ENCODE peak calls at places on chromosomes 6 and 20, in eight cellular contexts. F is GM12878, V is GM23338, S is endothelial cell of umbilical vein, X is K562, A is H1, D is HCT116, M is HepG2. Q is an unnamed sample.

GRCh38 chr20:36830791-36831691 is 44.9 kb upstream of the TLDC2 start:
- DNase-seq in F (no peak), S (peak), A (no peak), D (no peak), X (no peak), M (no peak), V (peak), Q (no peak)

GRCh38 chr20:3572151-3572550 is 91.0 kb downstream of the GFRA4 start:
- DNase-seq in S (peak), F (no peak), A (no peak), M (no peak), X (no peak), V (no peak), D (no peak), Q (no peak)

GRCh38 chr20:56207656-56208055 is 40.9 kb upstream of the MC3R start:
- DNase-seq in X (no peak), A (no peak), D (no peak), F (no peak), M (no peak), S (no peak), V (no peak), Q (no peak)

GRCh38 chr20:33947709-33948295 is 45.9 kb upstream of the RALY start:
- DNase-seq in X (peak), D (peak), S (peak), V (peak), M (peak), A (peak), F (peak), Q (peak)

GRCh38 chr6:112466378-112467151 is 119.4 kb downstream of the RFPL4B start:
- DNase-seq in M (no peak), F (no peak), A (no peak), V (no peak), S (no peak), X (no peak), D (no peak), Q (no peak)

GRCh38 chr20:17693534-17694001 is 6.2 kb upstream of the BANF2 start:
- DNase-seq in V (peak), A (no peak), M (no peak), X (no peak), F (no peak), D (no peak), S (no peak), Q (no peak)

GRCh38 chr6:103677290-103677689 is 1182.4 kb downstream of the HACE1 start:
- DNase-seq in M (no peak), D (no peak), V (no peak), A (no peak), S (no peak), F (no peak), X (no peak), Q (no peak)

GRCh38 chr6:150876598-150876997 is 11.1 kb downstream of the MTHFD1L start:
- DNase-seq in D (no peak), A (no peak), F (no peak), S (no peak), V (peak), X (no peak), M (no peak), Q (no peak)

GRCh38 chr6:1890071-1890470 is 280.4 kb downstream of the FOXC1 start:
- DNase-seq in S (no peak), V (no peak), X (no peak), A (no peak), F (no peak), D (no peak), M (no peak), Q (no peak)

GRCh38 chr6:125307964-125308615 is 6.3 kb upstream of the HDDC2 start:
- DNase-seq in X (peak), D (no peak), A (no peak), S (no peak), V (no peak), F (no peak), M (no peak), Q (no peak)

GRCh38 chr6:18507018-18507415 is 119.9 kb downstream of the RNF144B start:
- DNase-seq in M (no peak), A (no peak), S (no peak), F (no peak), D (no peak), V (no peak), X (peak), Q (no peak)

GRCh38 chr20:4722571-4722970 is 862 bp downstream of the PRND start:
- DNase-seq in F (no peak), X (no peak), V (no peak), D (no peak), M (no peak), S (no peak), A (no peak), Q (no peak)

GRCh38 chr20:434221-434620 is 26.1 kb downstream of the RBCK1 start:
- DNase-seq in F (no peak), A (no peak), M (no peak), X (no peak), S (no peak), D (no peak), V (peak), Q (no peak)

GRCh38 chr6:70241031-70241430 is 61.9 kb downstream of the COL9A1 start:
- DNase-seq in M (no peak), A (no peak), S (no peak), D (no peak), V (no peak), F (no peak), X (no peak), Q (no peak)

GRCh38 chr20:29741594-29741893 is 1515.9 kb upstream of the DEFB115 start:
- DNase-seq in V (no peak), D (no peak), A (no peak), X (no peak), S (no peak), M (no peak), F (no peak), Q (no peak)

GRCh38 chr20:17533396-17533795 is 2.2 kb upstream of the BFSP1 start:
- DNase-seq in F (no peak), D (peak), X (peak), A (no peak), S (peak), V (peak), M (peak), Q (no peak)

GRCh38 chr6:157755752-157756411 is 67.2 kb upstream of the SNX9 start:
- DNase-seq in X (no peak), S (no peak), A (no peak), M (no peak), V (no peak), D (no peak), F (no peak), Q (no peak)

GRCh38 chr6:15299430-15300131 is 53.7 kb downstream of the JARID2 start:
- DNase-seq in M (peak), X (peak), D (no peak), F (peak), V (no peak), S (no peak), A (peak), Q (no peak)

GRCh38 chr6:139881728-139882211 is 507.3 kb upstream of the CITED2 start:
- DNase-seq in A (peak), M (peak), D (peak), V (peak), X (peak), F (no peak), S (peak), Q (no peak)

DNA sequence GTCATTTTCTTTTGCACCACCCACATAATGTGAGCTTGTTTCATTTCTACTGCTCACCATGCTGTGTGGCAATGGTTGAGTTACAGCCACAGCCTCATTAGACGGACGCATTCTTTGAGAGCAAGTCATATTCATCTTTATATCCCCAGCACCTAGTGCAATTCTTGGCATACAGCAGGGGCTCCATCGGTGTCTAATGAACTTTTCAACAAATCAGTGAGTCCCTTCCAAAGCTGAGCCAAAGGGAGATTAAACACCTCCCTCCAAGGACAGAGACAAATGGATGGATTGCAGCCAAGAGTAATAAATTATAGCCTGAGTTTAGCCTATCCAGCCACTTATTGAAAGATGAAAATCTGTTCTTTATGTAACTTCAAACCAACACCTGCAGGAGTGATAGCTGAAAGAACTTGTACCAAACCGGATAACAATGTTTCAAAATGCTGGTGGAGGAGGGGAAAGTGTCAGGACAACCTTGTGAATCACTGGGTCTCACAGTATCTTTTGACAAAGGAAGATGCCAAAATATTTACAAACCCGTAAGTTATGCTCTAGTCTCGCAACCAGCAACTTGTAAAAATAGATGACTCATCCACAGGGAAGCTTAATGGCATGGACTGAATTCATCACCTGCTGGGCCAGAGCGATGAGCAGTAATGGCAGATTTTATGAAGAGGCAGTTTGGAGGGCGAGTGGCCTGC is 139.0 kb downstream of the PXDC1 start:
- DNase-seq in A (peak), D (peak), F (no peak), X (no peak), V (no peak), S (peak), M (peak), Q (no peak)
- TF ChIP-seq POLR2AphosphoS5 in A (no peak), D (peak), F (no peak), X (no peak), V (no peak), S (no peak), M (no peak), Q (no peak)

DNA sequence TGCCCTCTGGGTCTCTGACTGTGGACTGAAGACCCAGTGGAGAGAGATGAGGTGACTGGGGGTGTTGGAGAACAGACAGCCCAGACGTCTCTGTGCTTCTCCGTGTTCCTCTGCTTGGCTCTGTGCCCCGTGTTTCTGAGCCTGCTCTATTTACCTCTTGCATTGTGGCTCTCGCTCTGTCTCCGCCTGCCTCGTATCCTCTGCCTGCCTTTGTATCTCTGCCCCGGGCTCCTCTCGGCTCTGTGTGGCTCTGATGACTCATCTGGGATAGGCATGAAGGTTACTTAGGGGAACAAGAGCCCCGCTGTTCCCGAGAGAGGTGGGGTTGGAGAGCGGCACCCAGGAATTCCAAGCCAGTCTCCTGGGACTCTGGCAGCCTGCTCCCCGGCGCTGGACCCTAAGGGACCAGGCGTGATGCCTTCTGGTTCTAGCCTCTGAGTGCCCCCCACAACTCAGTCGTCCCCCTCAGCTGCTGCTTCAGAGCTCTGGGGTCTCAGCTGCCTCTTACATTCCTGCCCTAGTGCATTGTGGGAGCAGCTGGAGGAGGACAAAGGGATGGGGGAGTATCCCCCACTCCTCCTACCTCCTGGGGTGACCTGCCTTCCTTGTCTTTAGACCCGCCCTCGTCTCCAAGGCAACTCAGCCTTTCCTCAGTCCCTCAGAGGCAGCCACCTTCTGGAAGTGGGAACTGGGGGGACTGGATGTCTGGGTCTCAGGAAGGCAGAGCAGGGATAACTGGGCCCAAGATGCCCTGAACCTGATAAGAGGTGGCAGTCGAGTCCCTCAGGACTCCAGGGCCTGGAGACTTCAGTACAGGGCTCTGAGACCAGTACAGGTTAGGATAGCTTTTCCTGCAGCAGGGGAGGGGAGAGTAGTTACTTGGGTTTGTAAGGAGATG is 1.9 kb downstream of the DDR1 start:
- DNase-seq in S (no peak), A (peak), X (peak), V (peak), F (no peak), D (peak), M (peak), Q (no peak)
- H3K4me3 ChIP-seq in S (no peak), A (peak), X (peak), V (peak), F (peak), D (peak), M (peak), Q (peak)

DNA sequence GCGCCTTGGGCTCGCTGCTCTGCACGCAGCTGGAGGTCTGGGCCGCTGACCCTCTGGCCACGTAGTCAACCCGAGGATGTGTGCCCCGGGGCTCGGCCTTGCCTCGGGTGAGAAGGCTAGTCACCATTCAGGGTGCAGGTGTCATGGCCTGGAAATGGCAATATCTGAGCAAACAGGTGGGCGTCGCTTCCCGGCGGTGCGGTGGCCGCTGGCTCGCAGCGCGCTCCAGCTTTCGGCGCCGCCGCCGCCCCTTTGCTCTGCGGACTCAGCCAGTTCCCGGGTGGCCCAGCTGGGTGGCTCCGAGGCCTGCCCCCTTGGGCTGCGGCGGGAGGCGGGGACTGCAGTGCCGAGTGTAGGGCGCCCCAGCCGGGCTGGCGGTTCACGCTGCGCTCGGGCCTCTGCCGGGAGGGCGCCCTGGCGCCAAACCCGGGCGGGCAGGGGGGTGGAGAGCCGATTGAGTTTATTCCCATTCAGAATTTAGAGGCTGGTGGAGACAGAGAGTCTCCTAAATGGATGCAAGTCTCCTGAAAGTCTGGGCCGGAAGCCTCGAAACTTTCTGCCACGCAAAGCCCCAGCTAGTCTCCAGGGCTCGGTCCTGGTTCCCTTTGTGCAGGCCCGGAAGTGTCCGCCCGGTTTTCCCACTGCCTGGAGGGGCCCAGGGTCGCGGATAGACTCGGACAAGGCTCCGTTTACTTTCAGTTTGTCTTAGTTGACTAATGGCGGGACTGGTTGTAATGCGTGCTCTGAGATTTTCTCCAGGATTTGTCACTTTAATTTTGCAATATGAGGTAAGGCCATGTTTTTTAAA is 11.3 kb upstream of the TFAP2A start:
- DNase-seq in S (no peak), D (no peak), F (no peak), M (peak), A (peak), V (peak), X (no peak), Q (no peak)
- TF ChIP-seq EZH2 in S (peak), D (no peak), F (no peak), M (no peak), A (peak), V (peak), X (no peak), Q (no peak)

DNA sequence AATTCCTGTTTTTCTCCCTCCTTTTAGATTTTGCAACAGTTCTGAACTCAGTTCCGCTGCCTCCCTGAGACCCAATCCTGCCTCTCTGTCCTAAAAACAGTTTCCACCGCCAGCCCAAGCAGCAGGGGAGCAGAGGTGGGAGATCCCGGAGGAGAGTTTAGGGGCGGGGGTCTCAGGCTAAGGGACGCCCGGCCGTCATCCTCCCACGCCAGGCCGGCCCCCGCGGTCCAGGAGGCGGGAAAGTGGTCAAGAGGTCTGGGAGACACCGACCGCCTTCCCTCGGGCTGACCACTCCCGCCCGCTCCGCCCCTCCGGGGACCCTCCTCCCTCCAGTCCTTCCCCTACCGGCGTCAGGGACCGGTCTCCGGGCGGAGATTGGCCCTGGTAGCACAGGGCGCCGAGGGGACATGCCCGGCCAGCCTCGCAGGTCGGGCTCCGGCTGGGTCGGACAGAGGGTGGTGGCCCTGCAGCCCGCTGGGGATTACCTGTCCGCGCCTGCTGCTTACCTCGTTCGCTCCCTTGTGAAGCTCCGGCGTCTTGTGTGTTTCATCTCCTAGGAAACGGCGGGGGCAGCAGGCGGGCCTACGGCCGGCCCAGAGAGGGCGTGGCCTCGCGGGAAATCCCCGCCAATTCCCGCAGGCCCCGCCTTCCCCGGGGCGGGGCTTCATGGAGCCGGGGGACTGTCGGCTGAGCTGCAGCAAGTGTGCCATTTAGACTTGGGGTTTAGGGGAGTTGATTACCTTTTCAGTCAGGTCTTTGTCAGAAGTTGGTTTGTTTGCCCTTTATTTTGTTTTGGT is at the start of gene MAK:
- DNase-seq in F (peak), V (peak), S (peak), A (peak), M (peak), X (peak), D (peak), Q (no peak)
- TF ChIP-seq POLR2AphosphoS5 in F (no peak), V (peak), S (no peak), A (peak), M (peak), X (peak), D (peak), Q (peak)

GRCh38 chr6:34445313-34445860 is 19.5 kb upstream of the RPS10 start:
- DNase-seq in X (no peak), S (no peak), V (no peak), A (no peak), D (no peak), F (no peak), M (no peak), Q (no peak)
- H3K4me3 ChIP-seq in X (no peak), S (no peak), V (no peak), A (no peak), D (no peak), F (no peak), M (no peak), Q (no peak)

DNA sequence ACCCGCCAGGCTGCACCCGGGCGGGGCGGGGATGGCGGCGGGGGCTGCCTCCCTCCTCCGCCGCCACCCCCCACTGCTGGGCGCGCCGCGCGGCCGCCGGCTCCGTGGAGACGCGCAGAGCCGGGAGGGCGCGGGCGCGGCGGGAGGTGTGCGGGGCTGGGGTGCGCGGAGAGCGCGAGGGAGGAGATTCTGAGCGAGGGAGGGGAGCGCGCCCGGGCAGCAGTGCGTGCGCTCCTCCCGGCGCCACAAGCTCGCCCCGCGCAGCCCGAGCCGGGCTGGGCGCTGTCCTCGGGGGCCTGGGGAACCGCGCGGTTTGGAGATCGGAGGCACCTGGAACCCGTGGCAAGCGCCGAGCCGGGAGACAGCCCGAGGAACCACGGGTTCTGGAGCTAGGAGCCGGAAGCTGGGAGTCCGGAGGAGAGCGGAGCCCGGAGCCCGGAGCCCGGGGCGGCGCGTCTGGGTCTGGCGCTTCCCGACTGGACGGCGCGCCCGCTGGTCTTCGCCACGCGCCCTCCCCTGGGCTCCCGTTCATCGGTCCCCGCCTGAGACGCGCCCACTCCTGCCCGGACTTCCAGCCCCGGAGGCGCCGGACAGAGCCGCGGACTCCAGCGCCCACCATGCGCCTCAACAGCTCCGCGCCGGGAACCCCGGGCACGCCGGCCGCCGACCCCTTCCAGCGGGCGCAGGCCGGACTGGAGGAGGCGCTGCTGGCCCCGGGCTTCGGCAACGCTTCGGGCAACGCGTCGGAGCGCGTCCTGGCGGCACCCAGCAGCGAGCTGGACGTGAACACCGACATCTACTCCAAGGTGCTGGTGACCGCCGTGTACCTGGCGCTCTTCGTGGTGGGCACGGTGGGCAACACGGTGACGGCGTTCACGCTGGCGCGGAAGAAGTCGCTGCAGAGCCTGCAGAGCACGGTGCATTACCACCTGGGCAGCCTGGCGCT is at the start of gene NTSR1:
- DNase-seq in X (no peak), V (peak), A (peak), S (no peak), M (no peak), D (no peak), F (no peak), Q (no peak)
- TF ChIP-seq EZH2 in X (no peak), V (peak), A (peak), S (peak), M (no peak), D (no peak), F (no peak), Q (no peak)

GRCh38 chr6:4759997-4760396 is 16.2 kb upstream of the CDYL start:
- DNase-seq in M (no peak), A (no peak), S (no peak), V (no peak), D (no peak), F (no peak), X (no peak), Q (no peak)
- TF ChIP-seq POLR2AphosphoS5 in M (no peak), A (no peak), S (no peak), V (no peak), D (no peak), F (no peak), X (no peak), Q (no peak)

GRCh38 chr6:143538374-143538773 is 26.9 kb upstream of the FUCA2 start:
- DNase-seq in M (no peak), A (no peak), F (no peak), D (no peak), S (no peak), X (no peak), V (no peak), Q (no peak)
- H3K4me3 ChIP-seq in M (no peak), A (no peak), F (no peak), D (no peak), S (no peak), X (no peak), V (no peak), Q (no peak)

GRCh38 chr20:46256293-46256692 is 52.0 kb downstream of the CDH22 start:
- DNase-seq in M (no peak), D (no peak), V (no peak), A (no peak), S (no peak), X (no peak), F (no peak), Q (no peak)
- TF ChIP-seq EZH2 in M (no peak), D (no peak), V (no peak), A (no peak), S (no peak), X (no peak), F (no peak), Q (no peak)